ENCODE peak calls at places on chromosomes 1 and 21, in five cellular contexts. R, E, Q, X and U are unnamed samples.

GRCh38 chr1:100810360-100810759 is 84.3 kb downstream of the EXTL2 start:
- DNase-seq in R (no peak), E (no peak), Q (no peak), X (no peak), U (no peak)

GRCh38 chr1:243739335-243740003 is 110.6 kb downstream of the AKT3 start:
- DNase-seq in R (no peak), E (no peak), Q (no peak), X (no peak), U (no peak)

GRCh38 chr1:100302756-100303155 is 36.7 kb downstream of the RTCA start:
- DNase-seq in R (no peak), E (no peak), Q (no peak), X (no peak), U (no peak)

GRCh38 chr1:22056921-22057320 is 4.4 kb downstream of the CDC42 start:
- DNase-seq in R (no peak), E (no peak), Q (no peak), X (no peak), U (no peak)

GRCh38 chr1:163509126-163509525 is 187.4 kb downstream of the NUF2 start:
- DNase-seq in R (no peak), E (no peak), Q (no peak), X (no peak), U (no peak)

GRCh38 chr1:108947871-108948525 is 15.3 kb downstream of the CLCC1 start:
- DNase-seq in R (no peak), E (no peak), Q (peak; percentile 77), X (no peak), U (no peak)

GRCh38 chr1:194069168-194069830 is 882.9 kb upstream of the B3GALT2 start:
- DNase-seq in R (peak; percentile 76), E (no peak), Q (no peak), X (no peak), U (no peak)

GRCh38 chr21:41611966-41612606 is 104.1 kb upstream of the TMPRSS2 start:
- DNase-seq in R (no peak), E (no peak), Q (peak; percentile 73), X (peak; percentile 78), U (no peak)

GRCh38 chr1:212228591-212229119 is 56.6 kb upstream of the PPP2R5A start:
- DNase-seq in R (no peak), E (no peak), Q (no peak), X (no peak), U (no peak)

GRCh38 chr1:91283421-91283726 is 121.3 kb downstream of the HFM1 start:
- DNase-seq in R (no peak), E (no peak), Q (no peak), X (no peak), U (no peak)

GRCh38 chr1:31901838-31902508 is 36.2 kb downstream of the PTP4A2 start:
- DNase-seq in R (no peak), E (no peak), Q (no peak), X (no peak), U (no peak)

GRCh38 chr1:156707486-156708244 is 2.3 kb upstream of the CRABP2 start:
- DNase-seq in R (no peak), E (no peak), Q (peak; percentile 78), X (no peak), U (no peak)

GRCh38 chr21:29121759-29122158 is 8.7 kb upstream of the MAP3K7CL start:
- DNase-seq in R (no peak), E (no peak), Q (no peak), X (no peak), U (peak; percentile 76)

GRCh38 chr1:214540324-214540723 is 11.1 kb downstream of the PTPN14 start:
- DNase-seq in R (no peak), E (no peak), Q (no peak), X (no peak), U (no peak)

GRCh38 chr21:35377505-35378090 is 328.5 kb upstream of the RUNX1 start:
- DNase-seq in R (no peak), E (no peak), Q (no peak), X (no peak), U (no peak)

GRCh38 chr1:236039736-236040670 is 24.9 kb downstream of the NID1 start:
- DNase-seq in R (no peak), E (no peak), Q (no peak), X (no peak), U (no peak)

GRCh38 chr1:223258751-223259177 is 105.2 kb downstream of the SUSD4 start:
- DNase-seq in R (no peak), E (no peak), Q (no peak), X (peak; percentile 15), U (no peak)

GRCh38 chr1:221778125-221778524 is 36.2 kb upstream of the DUSP10 start:
- DNase-seq in R (no peak), E (no peak), Q (no peak), X (no peak), U (no peak)

GRCh38 chr1:246724725-246725095 is 501 bp downstream of the SCCPDH start:
- DNase-seq in R (no peak), E (no peak), Q (peak; percentile 39), X (peak; percentile 47), U (no peak)

GRCh38 chr1:44820328-44820944 is 12.1 kb downstream of the BTBD19 start:
- DNase-seq in R (no peak), E (no peak), Q (no peak), X (no peak), U (no peak)

GRCh38 chr1:44817771-44818495 is 9.6 kb downstream of the BTBD19 start:
- DNase-seq in R (peak; percentile 40), E (no peak), Q (no peak), X (no peak), U (no peak)

GRCh38 chr1:44819257-44819593 is 10.9 kb downstream of the BTBD19 start:
- DNase-seq in R (no peak), E (no peak), Q (peak; percentile 28), X (no peak), U (no peak)

GRCh38 chr1:44820945-44821715 is 12.8 kb downstream of the BTBD19 start:
- DNase-seq in R (peak; percentile 67), E (no peak), Q (no peak), X (no peak), U (no peak)

DNA sequence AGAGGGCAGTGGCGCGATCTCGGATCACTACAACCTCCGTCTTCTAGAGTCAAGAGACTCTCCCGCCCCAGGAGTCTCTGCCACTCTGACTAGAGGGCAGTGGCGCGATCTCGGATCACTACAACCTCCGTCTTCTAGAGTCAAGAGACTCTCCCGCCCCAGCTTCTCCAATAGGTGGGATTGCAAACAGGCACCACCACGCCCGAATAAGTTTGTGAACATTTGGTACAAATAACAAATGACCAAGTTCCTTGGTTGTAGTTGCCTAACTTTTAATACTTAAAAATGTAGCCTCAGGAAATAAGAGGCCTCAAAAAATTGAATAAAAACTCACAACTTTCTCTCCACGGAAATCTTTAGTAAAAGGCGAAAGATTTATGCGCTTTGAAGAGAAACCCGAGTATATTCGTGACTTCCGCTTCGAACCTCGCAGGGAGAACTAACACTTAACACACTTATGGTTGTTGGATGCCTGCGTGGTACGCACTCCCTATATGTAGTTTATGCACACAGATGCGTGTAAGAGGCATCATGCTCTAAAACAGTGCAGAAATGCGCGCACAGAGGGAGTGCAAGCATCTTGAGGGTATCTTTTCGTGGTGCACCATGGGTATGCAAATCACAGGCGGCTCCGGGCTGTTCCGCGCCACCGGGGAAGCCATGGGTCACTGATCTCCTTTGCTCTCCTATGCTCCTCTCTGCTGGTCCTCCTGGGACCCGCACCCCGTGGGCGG is 11.4 kb downstream of the BTBD19 start:
- DNase-seq in R (peak; percentile 94), E (peak; percentile 82), Q (peak; percentile 94), X (peak; percentile 84), U (peak; percentile 94)
- TF ChIP-seq CTCF in R (peak; percentile 5), E (no peak), Q (no peak), X (peak; percentile 5), U (peak; percentile 1)

GRCh38 chr1:190011585-190011984 is 466.1 kb downstream of the BRINP3 start:
- DNase-seq in R (no peak), E (no peak), Q (no peak), X (no peak), U (no peak)
- H3K4me3 ChIP-seq in R (no peak overlapping the region), E (no peak overlapping the region), Q (no peak overlapping the region), X (no peak overlapping the region), U (no peak overlapping the region)

GRCh38 chr1:2347907-2348306 is 43.4 kb downstream of the MORN1 start:
- DNase-seq in R (no peak), E (no peak), Q (peak; percentile 47), X (no peak), U (no peak)

GRCh38 chr1:2345297-2346075 is 45.9 kb downstream of the MORN1 start:
- DNase-seq in R (peak; percentile 60), E (no peak), Q (no peak), X (no peak), U (no peak)

GRCh38 chr1:2346691-2347408 is 44.5 kb downstream of the MORN1 start:
- DNase-seq in R (peak; percentile 41), E (no peak), Q (no peak), X (no peak), U (no peak)

GRCh38 chr1:2348346-2349275 is 42.7 kb downstream of the MORN1 start:
- DNase-seq in R (peak; percentile 51), E (no peak), Q (no peak), X (no peak), U (no peak)

GRCh38 chr1:2347409-2347785 is 44.0 kb downstream of the MORN1 start:
- DNase-seq in R (peak; percentile 46), E (no peak), Q (no peak), X (no peak), U (no peak)
- TF ChIP-seq CTCF in R (no peak), E (no peak), Q (no peak), X (no peak), U (no peak)

DNA sequence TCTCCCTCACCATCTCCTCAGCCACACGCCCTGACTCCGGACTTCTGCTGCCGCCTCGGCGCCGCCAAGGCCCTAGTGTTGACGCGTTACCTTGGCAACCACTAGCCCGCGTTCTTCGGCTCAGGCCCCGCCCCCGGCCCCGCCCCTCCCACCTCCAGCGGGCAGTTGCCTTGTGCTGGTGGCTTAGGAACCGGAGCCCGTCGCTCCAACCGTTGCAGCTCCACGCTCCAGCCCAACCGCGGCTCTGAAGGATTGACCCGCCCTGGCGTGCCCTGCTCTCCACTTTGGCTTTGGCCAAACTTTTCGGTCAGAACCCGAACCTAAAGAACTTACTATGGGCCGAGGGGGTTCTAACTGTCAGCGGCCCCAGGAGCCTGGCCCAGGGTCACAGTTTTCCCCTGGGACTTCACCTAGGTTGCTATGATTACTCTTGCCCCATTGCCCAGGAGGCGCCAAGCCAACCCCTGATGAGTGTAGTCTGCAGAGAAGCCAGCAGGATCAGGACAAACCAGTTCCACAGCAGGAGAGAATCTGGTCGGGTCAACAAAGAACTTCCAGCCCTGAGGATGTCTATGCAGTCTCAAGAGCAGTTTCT is at the start of gene CFAP45:
- DNase-seq in R (peak; percentile 88), E (no peak), Q (peak; percentile 97), X (peak; percentile 89), U (no peak)
- H3K4me3 ChIP-seq in R (no peak within 1 kb of the TSS), E (no peak within 1 kb of the TSS), Q (peak within 1 kb of the TSS; percentile 57), X (no peak within 1 kb of the TSS), U (no peak within 1 kb of the TSS)

DNA sequence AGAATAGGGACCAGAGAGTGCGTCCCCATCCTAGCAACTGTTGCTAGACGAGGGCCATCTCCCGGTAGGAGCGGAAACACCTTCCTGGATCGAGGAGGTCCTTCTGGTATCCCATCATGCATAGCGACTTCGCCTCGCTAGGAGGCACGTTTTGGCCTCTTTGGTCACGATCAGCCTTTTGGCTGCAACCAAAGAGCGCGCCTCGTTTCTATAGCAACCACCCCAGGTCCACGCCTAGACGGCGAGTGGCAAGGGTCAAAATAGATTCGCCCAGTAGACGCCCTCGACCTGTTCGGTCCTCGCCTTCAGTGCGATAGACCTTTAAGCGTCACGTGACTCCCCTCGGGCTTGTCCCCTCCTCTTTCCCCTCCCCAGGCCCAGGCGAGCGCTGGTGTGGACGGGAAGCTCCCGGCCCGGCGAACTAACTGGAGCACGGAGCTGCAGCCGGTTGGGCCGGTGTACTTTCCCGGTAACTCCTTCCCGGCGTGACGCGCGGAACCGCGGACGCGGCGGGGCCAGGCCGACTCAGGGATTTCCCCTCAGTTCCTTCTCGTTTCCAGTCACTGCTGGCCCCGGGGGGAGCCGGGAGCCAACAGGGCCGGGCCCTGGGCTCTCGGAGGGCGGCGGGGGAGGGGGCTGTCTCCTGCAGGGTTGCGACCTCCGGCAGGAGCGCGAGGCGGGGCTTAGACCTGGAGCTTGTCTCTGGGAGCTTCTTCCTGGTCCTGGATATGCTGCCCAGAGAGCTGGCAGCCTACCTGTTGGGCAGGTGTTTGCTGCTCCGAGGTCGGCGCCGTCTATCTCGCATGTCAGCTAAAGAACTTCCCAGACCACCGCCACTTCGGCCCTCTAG is at the start of gene DNAJC16:
- DNase-seq in R (peak; percentile 99), E (peak; percentile 98), Q (peak; percentile 100), X (peak; percentile 100), U (peak; percentile 100)
- TF ChIP-seq CTCF in R (peak; percentile 61), E (no peak), Q (no peak), X (no peak), U (peak; percentile 39)